ENCODE peak calls at places on chromosomes 16 and 17, in nine cellular contexts. Q, D, L, V, X, N, B, R and I are unnamed samples.
A peak's percentile ranks its signal among the peaks of the same experiment; 100 is the strongest.

GRCh38 chr17:37358098-37358829 is 17.5 kb upstream of the C17orf78 start:
- DNase-seq in B (peak; percentile 50), V (peak; percentile 13), N (peak; percentile 38), X (peak; percentile 33), R (peak; percentile 60), D (no peak), L (peak; percentile 60), Q (peak; percentile 65), I (peak; percentile 75)

GRCh38 chr16:57480127-57480753 is 6.1 kb downstream of the DOK4 start:
- DNase-seq in D (peak; percentile 74), Q (peak; percentile 83), V (no peak), L (no peak), X (no peak), B (peak; percentile 45), R (no peak), N (peak; percentile 75), I (peak; percentile 58)

GRCh38 chr17:2171725-2172446 is 117.0 kb downstream of the HIC1 start:
- DNase-seq in B (peak; percentile 71), Q (peak; percentile 99), X (peak; percentile 98), V (peak; percentile 86), D (peak; percentile 65), N (peak; percentile 97), L (peak; percentile 81), R (no peak), I (peak; percentile 96)

GRCh38 chr17:13597723-13598347 is 3.9 kb downstream of the HS3ST3A1 start:
- DNase-seq in D (peak; percentile 35), Q (peak; percentile 70), X (no peak), B (peak; percentile 74), N (peak; percentile 71), R (no peak), V (no peak), L (peak; percentile 69), I (peak; percentile 78)

GRCh38 chr16:16073884-16074781 is 124.7 kb downstream of the ABCC1 start:
- DNase-seq in V (peak; percentile 54), D (peak; percentile 93), B (peak; percentile 78), N (peak; percentile 69), X (peak; percentile 76), R (no peak), Q (peak; percentile 96), L (no peak), I (peak; percentile 97)

GRCh38 chr17:73419896-73420295 is 108.1 kb upstream of the CDC42EP4 start:
- DNase-seq in N (no peak), L (no peak), B (no peak), Q (peak; percentile 7), X (no peak), V (no peak), R (no peak), D (peak; percentile 0), I (no peak)

GRCh38 chr17:41254861-41255260 is 323 bp upstream of the KRTAP9-9 start:
- DNase-seq in B (no peak), V (no peak), R (no peak), Q (no peak), L (no peak), X (no peak), D (no peak), N (no peak), I (no peak)

GRCh38 chr17:81143200-81143527 is 22.1 kb upstream of the PVALEF start:
- DNase-seq in L (no peak), N (no peak), X (no peak), D (no peak), B (no peak), Q (no peak), R (no peak), V (no peak), I (no peak)

GRCh38 chr16:49112754-49113153 is 168.9 kb downstream of the CBLN1 start:
- DNase-seq in B (no peak), R (no peak), D (no peak), N (no peak), Q (no peak), L (no peak), V (no peak), X (no peak), I (no peak)

GRCh38 chr17:7046127-7046724 is 2.3 kb upstream of the SLC16A11 start:
- DNase-seq in Q (no peak), B (no peak), X (no peak), N (no peak), D (no peak), V (no peak), L (peak; percentile 38), R (peak; percentile 43), I (no peak)

GRCh38 chr17:40996829-40997228 is 2.9 kb upstream of the KRTAP3-3 start:
- DNase-seq in Q (no peak), N (no peak), R (no peak), V (no peak), D (no peak), B (no peak), L (no peak), X (no peak), I (no peak)

GRCh38 chr17:49356320-49356719 is 5.7 kb downstream of the ZNF652 start:
- DNase-seq in D (no peak), V (no peak), R (no peak), L (no peak), Q (no peak), B (no peak), X (no peak), N (no peak), I (no peak)

GRCh38 chr16:57873218-57873617 is 70.9 kb upstream of the KIFC3 start:
- DNase-seq in D (no peak), X (no peak), L (no peak), R (no peak), N (no peak), Q (no peak), B (no peak), V (no peak), I (no peak)

GRCh38 chr17:73228748-73229236 is 32.9 kb downstream of the CPSF4L start:
- DNase-seq in V (peak; percentile 47), R (no peak), L (peak; percentile 88), B (peak; percentile 92), D (peak; percentile 35), N (peak; percentile 87), Q (peak; percentile 91), X (peak; percentile 58), I (peak; percentile 79)

GRCh38 chr17:81339502-81340296 is 44.6 kb upstream of the SLC38A10 start:
- DNase-seq in L (no peak), D (peak; percentile 15), V (no peak), B (no peak), X (no peak), N (no peak), Q (no peak), R (peak; percentile 81), I (no peak)

GRCh38 chr16:27408602-27409031 is 6.6 kb downstream of the IL21R start:
- DNase-seq in V (no peak), Q (no peak), X (no peak), R (no peak), N (no peak), D (no peak), B (no peak), L (no peak), I (no peak)

GRCh38 chr16:81585785-81586184 is 141.2 kb downstream of the CMIP start:
- DNase-seq in V (no peak), R (no peak), X (no peak), Q (no peak), D (no peak), B (no peak), N (peak; percentile 8), L (peak; percentile 27), I (no peak)

GRCh38 chr17:4444782-4445473 is 11.2 kb downstream of the SPNS3 start:
- DNase-seq in L (no peak), Q (no peak), B (no peak), N (no peak), D (peak; percentile 11), V (no peak), X (no peak), R (no peak), I (peak; percentile 79)